ENCODE peak calls at places on chromosomes 2 and 18, in eight cellular contexts. One of them, this sample, is unnamed.

GRCh38 chr2:134271758-134272157 is 17.9 kb downstream of the MGAT5 start:
- DNase-seq in A549: no peak
- DNase-seq in esophagus muscularis mucosa: no peak
- DNase-seq in body of pancreas: no peak
- DNase-seq in thyroid gland: no peak
- DNase-seq in lower leg skin: no peak
- DNase-seq in spleen: no peak
- DNase-seq in neural crest cell: no peak
- DNase-seq in this sample: no peak

GRCh38 chr2:219642064-219642444 is 14.6 kb downstream of the SLC4A3 start:
- DNase-seq in lower leg skin: no peak
- DNase-seq in thyroid gland: no peak
- DNase-seq in neural crest cell: no peak
- DNase-seq in esophagus muscularis mucosa: no peak
- DNase-seq in A549: no peak
- DNase-seq in body of pancreas: no peak
- DNase-seq in spleen: no peak
- DNase-seq in this sample: no peak

GRCh38 chr2:189654641-189655040 is 6.6 kb upstream of the ASNSD1 start:
- DNase-seq in spleen: no peak
- DNase-seq in esophagus muscularis mucosa: no peak
- DNase-seq in A549: no peak
- DNase-seq in body of pancreas: no peak
- DNase-seq in lower leg skin: no peak
- DNase-seq in thyroid gland: no peak
- DNase-seq in neural crest cell: no peak
- DNase-seq in this sample: no peak

GRCh38 chr2:10385933-10386773 is 62.0 kb downstream of the ODC1 start:
- DNase-seq in thyroid gland: no peak
- DNase-seq in esophagus muscularis mucosa: no peak
- DNase-seq in lower leg skin: no peak
- DNase-seq in spleen: no peak
- DNase-seq in neural crest cell: no peak
- DNase-seq in A549: peak
- DNase-seq in body of pancreas: no peak
- DNase-seq in this sample: no peak

GRCh38 chr2:30455339-30455738 is 8.3 kb downstream of the LCLAT1 start:
- DNase-seq in thyroid gland: no peak
- DNase-seq in lower leg skin: no peak
- DNase-seq in spleen: no peak
- DNase-seq in A549: no peak
- DNase-seq in esophagus muscularis mucosa: no peak
- DNase-seq in neural crest cell: no peak
- DNase-seq in body of pancreas: no peak
- DNase-seq in this sample: no peak

GRCh38 chr2:71796174-71796592 is 342.8 kb downstream of the DYSF start:
- DNase-seq in body of pancreas: no peak
- DNase-seq in A549: no peak
- DNase-seq in esophagus muscularis mucosa: no peak
- DNase-seq in spleen: peak
- DNase-seq in thyroid gland: no peak
- DNase-seq in lower leg skin: no peak
- DNase-seq in neural crest cell: no peak
- DNase-seq in this sample: no peak

GRCh38 chr2:109434351-109434750 is 179.4 kb downstream of the SEPTIN10 start:
- DNase-seq in lower leg skin: no peak
- DNase-seq in spleen: no peak
- DNase-seq in neural crest cell: no peak
- DNase-seq in body of pancreas: no peak
- DNase-seq in thyroid gland: no peak
- DNase-seq in esophagus muscularis mucosa: no peak
- DNase-seq in A549: no peak
- DNase-seq in this sample: no peak

GRCh38 chr2:25279091-25279651 is 62.6 kb downstream of the DNMT3A start:
- DNase-seq in body of pancreas: peak
- DNase-seq in thyroid gland: peak
- DNase-seq in A549: no peak
- DNase-seq in lower leg skin: peak
- DNase-seq in spleen: peak
- DNase-seq in neural crest cell: no peak
- DNase-seq in esophagus muscularis mucosa: peak
- DNase-seq in this sample: no peak

GRCh38 chr18:58863539-58864145 is 1.0 kb upstream of the ZNF532 start:
- DNase-seq in thyroid gland: peak
- DNase-seq in neural crest cell: peak
- DNase-seq in esophagus muscularis mucosa: no peak
- DNase-seq in body of pancreas: peak
- DNase-seq in A549: no peak
- DNase-seq in spleen: peak
- DNase-seq in lower leg skin: no peak
- DNase-seq in this sample: no peak

GRCh38 chr2:176682278-176682677 is 413.0 kb downstream of the MTX2 start:
- DNase-seq in A549: no peak
- DNase-seq in lower leg skin: no peak
- DNase-seq in body of pancreas: no peak
- DNase-seq in esophagus muscularis mucosa: no peak
- DNase-seq in neural crest cell: no peak
- DNase-seq in thyroid gland: no peak
- DNase-seq in spleen: no peak
- DNase-seq in this sample: no peak

GRCh38 chr2:164430166-164430783 is 191.0 kb downstream of the GRB14 start:
- DNase-seq in esophagus muscularis mucosa: no peak
- DNase-seq in thyroid gland: peak
- DNase-seq in A549: peak
- DNase-seq in neural crest cell: peak
- DNase-seq in lower leg skin: no peak
- DNase-seq in spleen: no peak
- DNase-seq in body of pancreas: peak
- DNase-seq in this sample: no peak

GRCh38 chr2:209383212-209383611 is 40.6 kb upstream of the MAP2 start:
- DNase-seq in body of pancreas: no peak
- DNase-seq in esophagus muscularis mucosa: no peak
- DNase-seq in thyroid gland: no peak
- DNase-seq in neural crest cell: no peak
- DNase-seq in A549: peak
- DNase-seq in spleen: no peak
- DNase-seq in lower leg skin: no peak
- DNase-seq in this sample: no peak

GRCh38 chr18:49011291-49011746 is 60.6 kb upstream of the SMAD7 start:
- DNase-seq in esophagus muscularis mucosa: no peak
- DNase-seq in thyroid gland: no peak
- DNase-seq in body of pancreas: peak
- DNase-seq in lower leg skin: no peak
- DNase-seq in neural crest cell: no peak
- DNase-seq in A549: no peak
- DNase-seq in spleen: peak
- DNase-seq in this sample: no peak

GRCh38 chr18:8513249-8513648 is 96.0 kb upstream of the RAB12 start:
- DNase-seq in spleen: no peak
- DNase-seq in body of pancreas: no peak
- DNase-seq in neural crest cell: no peak
- DNase-seq in A549: no peak
- DNase-seq in esophagus muscularis mucosa: peak
- DNase-seq in thyroid gland: no peak
- DNase-seq in lower leg skin: no peak
- DNase-seq in this sample: peak

GRCh38 chr2:127576433-127577207 is 41.1 kb downstream of the MYO7B start:
- DNase-seq in thyroid gland: peak
- DNase-seq in spleen: peak
- DNase-seq in neural crest cell: no peak
- DNase-seq in esophagus muscularis mucosa: peak
- DNase-seq in lower leg skin: peak
- DNase-seq in body of pancreas: no peak
- DNase-seq in A549: no peak
- DNase-seq in this sample: peak

GRCh38 chr2:65368464-65368863 is 63.9 kb downstream of the SPRED2 start:
- DNase-seq in spleen: no peak
- DNase-seq in A549: no peak
- DNase-seq in neural crest cell: no peak
- DNase-seq in body of pancreas: no peak
- DNase-seq in thyroid gland: no peak
- DNase-seq in lower leg skin: no peak
- DNase-seq in esophagus muscularis mucosa: no peak
- DNase-seq in this sample: no peak

DNA sequence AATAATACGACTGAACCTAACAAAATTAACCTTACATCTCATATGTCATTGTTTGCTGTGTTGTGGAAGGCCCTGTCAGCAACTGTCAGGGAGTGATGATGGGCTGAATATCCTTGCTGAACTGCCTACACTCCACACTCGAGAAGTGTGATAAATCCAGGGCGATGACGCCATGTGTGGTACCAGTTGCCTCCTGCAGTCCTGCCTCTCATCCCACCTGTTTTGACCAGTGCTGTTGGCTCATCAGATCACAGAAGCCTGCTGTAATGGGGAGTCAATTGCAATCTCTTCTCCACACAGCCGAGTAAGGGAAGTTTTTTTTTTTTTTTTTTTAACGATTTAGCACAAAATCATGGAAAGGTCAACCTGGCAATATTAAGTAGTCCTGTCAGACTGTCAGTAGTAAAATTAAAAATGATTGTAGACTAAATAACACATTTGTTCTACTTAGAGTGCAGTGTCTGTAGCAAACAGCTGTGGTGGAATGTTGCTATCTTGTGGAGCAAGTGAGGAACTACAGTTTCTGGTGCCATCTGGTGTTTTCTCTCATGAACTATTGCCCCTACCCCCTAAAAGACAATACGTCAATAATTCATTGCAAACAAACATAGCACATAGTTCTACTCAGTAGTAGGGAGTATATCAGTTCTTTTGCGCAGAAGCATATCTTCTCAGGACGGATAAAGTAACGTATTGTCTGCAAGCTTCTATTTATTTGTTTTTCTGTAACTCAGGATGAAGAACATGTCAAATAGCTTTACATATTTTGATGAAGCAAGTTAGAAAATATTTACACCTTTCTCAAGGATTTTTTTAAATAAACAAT is 347.6 kb downstream of the CTNNA2 start:
- DNase-seq in esophagus muscularis mucosa: no peak
- DNase-seq in lower leg skin: no peak
- DNase-seq in spleen: no peak
- DNase-seq in thyroid gland: no peak
- DNase-seq in body of pancreas: no peak
- DNase-seq in A549: peak
- DNase-seq in neural crest cell: no peak
- DNase-seq in this sample: no peak
- TF ChIP-seq CTCF in esophagus muscularis mucosa: no peak
- TF ChIP-seq CTCF in lower leg skin: no peak
- TF ChIP-seq CTCF in spleen: no peak
- TF ChIP-seq CTCF in thyroid gland: no peak
- TF ChIP-seq CTCF in body of pancreas: peak
- TF ChIP-seq CTCF in A549: peak
- TF ChIP-seq CTCF in neural crest cell: peak
- TF ChIP-seq CTCF in this sample: peak

GRCh38 chr2:180520206-180520605 is 460.2 kb upstream of the UBE2E3 start:
- DNase-seq in body of pancreas: no peak
- DNase-seq in spleen: no peak
- DNase-seq in esophagus muscularis mucosa: no peak
- DNase-seq in thyroid gland: no peak
- DNase-seq in A549: no peak
- DNase-seq in lower leg skin: no peak
- DNase-seq in neural crest cell: no peak
- DNase-seq in this sample: no peak
- TF ChIP-seq CTCF in body of pancreas: no peak
- TF ChIP-seq CTCF in spleen: no peak
- TF ChIP-seq CTCF in esophagus muscularis mucosa: no peak
- TF ChIP-seq CTCF in thyroid gland: no peak
- TF ChIP-seq CTCF in A549: peak
- TF ChIP-seq CTCF in lower leg skin: no peak
- TF ChIP-seq CTCF in neural crest cell: no peak
- TF ChIP-seq CTCF in this sample: no peak

DNA sequence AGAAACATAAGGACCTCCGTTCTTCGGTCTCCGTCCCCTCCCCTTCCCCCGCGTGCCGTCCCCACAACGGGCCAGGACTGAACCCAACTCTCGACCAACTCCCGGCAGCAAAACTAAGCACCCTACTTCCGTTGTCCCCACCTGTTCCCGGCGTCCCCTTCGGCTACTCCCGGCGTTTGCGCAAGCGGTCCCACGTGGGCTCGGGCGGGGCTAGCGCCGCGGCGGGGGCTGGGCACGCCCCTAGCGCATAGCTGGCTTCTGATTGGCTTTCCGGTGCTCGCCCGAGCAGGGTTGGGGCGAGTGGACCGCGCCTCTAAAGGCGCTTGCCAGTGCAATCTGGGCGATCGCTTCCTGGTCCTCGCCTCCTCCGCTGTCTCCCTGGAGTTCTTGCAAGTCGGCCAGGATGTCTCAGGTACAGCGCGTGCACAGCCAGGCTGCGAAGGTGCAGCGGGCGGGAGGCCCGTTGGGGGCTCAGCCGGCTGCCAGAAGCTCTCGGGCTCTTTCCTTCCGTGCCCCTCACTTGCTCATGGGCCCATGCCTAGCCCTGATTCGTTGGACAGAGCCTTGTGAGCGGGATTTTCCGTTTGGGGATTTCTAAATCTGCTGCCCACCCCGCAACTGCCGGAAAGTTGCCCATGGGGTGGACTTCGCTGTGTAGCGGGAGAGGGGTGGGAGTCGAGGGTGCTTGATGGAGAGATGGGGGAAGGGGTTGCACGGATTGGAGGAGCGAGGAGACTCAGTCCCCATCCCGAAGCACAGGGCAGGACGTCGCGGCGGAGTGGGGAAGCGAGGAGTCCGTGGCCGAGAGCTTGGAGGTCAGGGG is at the start of the genes C2orf76 and DBI:
- DNase-seq in neural crest cell: peak
- DNase-seq in A549: peak
- DNase-seq in esophagus muscularis mucosa: peak
- DNase-seq in body of pancreas: peak
- DNase-seq in thyroid gland: peak
- DNase-seq in spleen: peak
- DNase-seq in lower leg skin: peak
- DNase-seq in this sample: peak
- TF ChIP-seq CTCF in neural crest cell: no peak
- TF ChIP-seq CTCF in A549: no peak
- TF ChIP-seq CTCF in esophagus muscularis mucosa: peak
- TF ChIP-seq CTCF in body of pancreas: no peak
- TF ChIP-seq CTCF in thyroid gland: no peak
- TF ChIP-seq CTCF in spleen: no peak
- TF ChIP-seq CTCF in lower leg skin: no peak
- TF ChIP-seq CTCF in this sample: no peak

GRCh38 chr2:104923665-104924064 is 69.8 kb downstream of the POU3F3 start:
- DNase-seq in thyroid gland: no peak
- DNase-seq in esophagus muscularis mucosa: no peak
- DNase-seq in spleen: no peak
- DNase-seq in body of pancreas: no peak
- DNase-seq in lower leg skin: no peak
- DNase-seq in A549: no peak
- DNase-seq in neural crest cell: no peak
- DNase-seq in this sample: no peak
- TF ChIP-seq CTCF in thyroid gland: no peak
- TF ChIP-seq CTCF in esophagus muscularis mucosa: no peak
- TF ChIP-seq CTCF in spleen: no peak
- TF ChIP-seq CTCF in body of pancreas: no peak
- TF ChIP-seq CTCF in lower leg skin: no peak
- TF ChIP-seq CTCF in A549: no peak
- TF ChIP-seq CTCF in neural crest cell: no peak
- TF ChIP-seq CTCF in this sample: no peak